ENCODE peak calls at places on chromosome 17, in five cellular contexts. R, B, T, D and F are unnamed samples.

GRCh38 chr17:9021985-9022552 is 759 bp downstream of the NTN1 start:
- DNase-seq in R (peak), B (peak), T (peak), D (peak), F (no peak)

GRCh38 chr17:80891096-80892018 is 100.3 kb upstream of the CHMP6 start:
- DNase-seq in R (peak), B (peak), T (no peak), D (no peak), F (peak)

GRCh38 chr17:68398731-68399637 is 58.3 kb downstream of the WIPI1 start:
- DNase-seq in R (peak), B (peak), T (peak), D (peak), F (peak)

GRCh38 chr17:4852504-4853075 is 19.4 kb downstream of the MINK1 start:
- DNase-seq in R (peak), B (no peak), T (no peak), D (no peak), F (no peak)

GRCh38 chr17:47630614-47631013 is 19.1 kb upstream of the KPNB1 start:
- DNase-seq in R (no peak), B (no peak), T (no peak), D (no peak), F (no peak)

GRCh38 chr17:7613769-7614421 is 802 bp downstream of the FXR2 start:
- DNase-seq in R (no peak), B (no peak), T (no peak), D (no peak), F (no peak)

GRCh38 chr17:62859146-62859545 is 51.0 kb upstream of the MARCHF10 start:
- DNase-seq in R (no peak), B (no peak), T (no peak), D (no peak), F (no peak)

GRCh38 chr17:309361-309888 is 43.2 kb downstream of the RPH3AL start:
- DNase-seq in R (peak), B (peak), T (no peak), D (no peak), F (no peak)

GRCh38 chr17:7393613-7394451 is 493 bp downstream of the PLSCR3 start:
- DNase-seq in R (peak), B (no peak), T (no peak), D (peak), F (peak)

GRCh38 chr17:50956750-50957523 is 90.8 kb upstream of the TOB1 start:
- DNase-seq in R (peak), B (peak), T (peak), D (no peak), F (peak)

GRCh38 chr17:37791434-37791833 is 46.6 kb upstream of the HNF1B start:
- DNase-seq in R (peak), B (no peak), T (no peak), D (peak), F (peak)

GRCh38 chr17:42189651-42189965 is 4.4 kb upstream of the HCRT start:
- DNase-seq in R (no peak), B (no peak), T (no peak), D (no peak), F (no peak)

GRCh38 chr17:58763263-58763662 is 7.6 kb downstream of the PPM1E start:
- DNase-seq in R (no peak), B (no peak), T (no peak), D (no peak), F (no peak)

GRCh38 chr17:76612977-76613851 is 27.6 kb upstream of the ST6GALNAC2 start:
- DNase-seq in R (no peak), B (no peak), T (no peak), D (no peak), F (no peak)